ENCODE peak calls at places on chromosomes 13 and 19, in nine cellular contexts. One of them, this sample, is unnamed.

GRCh38 chr19:57888107-57888493 is 737 bp downstream of the ZNF814 start:
- DNase-seq in mucosa of descending colon: no peak
- DNase-seq in aorta: no peak
- DNase-seq in naive thymus-derived CD4-positive, alpha-beta T cell: no peak
- DNase-seq in PC-9: no peak
- DNase-seq in Kasumi-1: no peak
- DNase-seq in foreskin melanocyte: no peak
- DNase-seq in memory B cell: no peak
- DNase-seq in AG20443: no peak
- DNase-seq in this sample: no peak

GRCh38 chr19:56933014-56933705 is 92.6 kb upstream of the PEG3 start:
- DNase-seq in naive thymus-derived CD4-positive, alpha-beta T cell: no peak
- DNase-seq in memory B cell: no peak
- DNase-seq in aorta: no peak
- DNase-seq in mucosa of descending colon: no peak
- DNase-seq in PC-9: no peak
- DNase-seq in foreskin melanocyte: no peak
- DNase-seq in AG20443: no peak
- DNase-seq in Kasumi-1: no peak
- DNase-seq in this sample: no peak

GRCh38 chr19:3801412-3802096 is 15.4 kb upstream of the MATK start:
- DNase-seq in foreskin melanocyte: no peak
- DNase-seq in PC-9: no peak
- DNase-seq in Kasumi-1: no peak
- DNase-seq in memory B cell: peak
- DNase-seq in aorta: no peak
- DNase-seq in naive thymus-derived CD4-positive, alpha-beta T cell: no peak
- DNase-seq in mucosa of descending colon: peak
- DNase-seq in AG20443: peak
- DNase-seq in this sample: peak

GRCh38 chr19:43778651-43779050 is 2.1 kb downstream of the KCNN4 start:
- DNase-seq in naive thymus-derived CD4-positive, alpha-beta T cell: no peak
- DNase-seq in mucosa of descending colon: no peak
- DNase-seq in Kasumi-1: no peak
- DNase-seq in memory B cell: no peak
- DNase-seq in aorta: no peak
- DNase-seq in PC-9: no peak
- DNase-seq in AG20443: no peak
- DNase-seq in foreskin melanocyte: no peak
- DNase-seq in this sample: no peak

GRCh38 chr13:113078895-113079720 is 26.5 kb upstream of the F7 start:
- DNase-seq in PC-9: no peak
- DNase-seq in memory B cell: no peak
- DNase-seq in mucosa of descending colon: peak
- DNase-seq in naive thymus-derived CD4-positive, alpha-beta T cell: no peak
- DNase-seq in Kasumi-1: no peak
- DNase-seq in foreskin melanocyte: no peak
- DNase-seq in AG20443: no peak
- DNase-seq in aorta: peak
- DNase-seq in this sample: no peak

GRCh38 chr19:15864824-15865223 is 33.0 kb downstream of the CYP4F2 start:
- DNase-seq in aorta: no peak
- DNase-seq in Kasumi-1: no peak
- DNase-seq in memory B cell: no peak
- DNase-seq in AG20443: no peak
- DNase-seq in naive thymus-derived CD4-positive, alpha-beta T cell: no peak
- DNase-seq in mucosa of descending colon: no peak
- DNase-seq in PC-9: no peak
- DNase-seq in foreskin melanocyte: no peak
- DNase-seq in this sample: no peak

GRCh38 chr13:81726037-81726726 is 1385.3 kb upstream of the SPRY2 start:
- DNase-seq in aorta: peak
- DNase-seq in mucosa of descending colon: no peak
- DNase-seq in Kasumi-1: no peak
- DNase-seq in AG20443: no peak
- DNase-seq in naive thymus-derived CD4-positive, alpha-beta T cell: no peak
- DNase-seq in PC-9: no peak
- DNase-seq in foreskin melanocyte: no peak
- DNase-seq in memory B cell: no peak
- DNase-seq in this sample: no peak

GRCh38 chr13:24698686-24699085 is 18.5 kb downstream of the ATP12A start:
- DNase-seq in Kasumi-1: no peak
- DNase-seq in PC-9: no peak
- DNase-seq in mucosa of descending colon: no peak
- DNase-seq in AG20443: no peak
- DNase-seq in foreskin melanocyte: no peak
- DNase-seq in aorta: no peak
- DNase-seq in naive thymus-derived CD4-positive, alpha-beta T cell: no peak
- DNase-seq in memory B cell: no peak
- DNase-seq in this sample: no peak

GRCh38 chr19:48539503-48540096 is 12.4 kb upstream of the SULT2B1 start:
- DNase-seq in PC-9: peak
- DNase-seq in naive thymus-derived CD4-positive, alpha-beta T cell: no peak
- DNase-seq in aorta: no peak
- DNase-seq in mucosa of descending colon: no peak
- DNase-seq in AG20443: no peak
- DNase-seq in memory B cell: no peak
- DNase-seq in foreskin melanocyte: peak
- DNase-seq in Kasumi-1: no peak
- DNase-seq in this sample: peak

GRCh38 chr13:87680298-87680697 is 9.1 kb downstream of the SLITRK5 start:
- DNase-seq in AG20443: no peak
- DNase-seq in Kasumi-1: no peak
- DNase-seq in PC-9: peak
- DNase-seq in naive thymus-derived CD4-positive, alpha-beta T cell: no peak
- DNase-seq in mucosa of descending colon: no peak
- DNase-seq in aorta: no peak
- DNase-seq in memory B cell: no peak
- DNase-seq in foreskin melanocyte: no peak
- DNase-seq in this sample: no peak

GRCh38 chr13:104296301-104296700 is 1230.1 kb upstream of the SLC10A2 start:
- DNase-seq in mucosa of descending colon: no peak
- DNase-seq in Kasumi-1: no peak
- DNase-seq in naive thymus-derived CD4-positive, alpha-beta T cell: no peak
- DNase-seq in memory B cell: no peak
- DNase-seq in AG20443: no peak
- DNase-seq in foreskin melanocyte: no peak
- DNase-seq in PC-9: no peak
- DNase-seq in aorta: no peak
- DNase-seq in this sample: no peak

GRCh38 chr19:31408460-31409124 is 59.4 kb upstream of the TSHZ3 start:
- DNase-seq in aorta: no peak
- DNase-seq in PC-9: no peak
- DNase-seq in memory B cell: no peak
- DNase-seq in foreskin melanocyte: peak
- DNase-seq in naive thymus-derived CD4-positive, alpha-beta T cell: no peak
- DNase-seq in mucosa of descending colon: no peak
- DNase-seq in Kasumi-1: no peak
- DNase-seq in AG20443: peak
- DNase-seq in this sample: no peak

GRCh38 chr13:99614465-99614885 is 113.2 kb downstream of the TM9SF2 start:
- DNase-seq in memory B cell: no peak
- DNase-seq in AG20443: no peak
- DNase-seq in PC-9: no peak
- DNase-seq in foreskin melanocyte: no peak
- DNase-seq in aorta: no peak
- DNase-seq in mucosa of descending colon: no peak
- DNase-seq in naive thymus-derived CD4-positive, alpha-beta T cell: no peak
- DNase-seq in Kasumi-1: peak
- DNase-seq in this sample: peak

GRCh38 chr19:48292798-48293197 is 22.9 kb downstream of the ZNF114 start:
- DNase-seq in PC-9: no peak
- DNase-seq in AG20443: peak
- DNase-seq in Kasumi-1: no peak
- DNase-seq in mucosa of descending colon: no peak
- DNase-seq in naive thymus-derived CD4-positive, alpha-beta T cell: no peak
- DNase-seq in aorta: no peak
- DNase-seq in memory B cell: no peak
- DNase-seq in foreskin melanocyte: no peak
- DNase-seq in this sample: no peak

GRCh38 chr19:58559275-58560006 is 1.0 kb upstream of the UBE2M start:
- DNase-seq in memory B cell: no peak
- DNase-seq in foreskin melanocyte: peak
- DNase-seq in Kasumi-1: no peak
- DNase-seq in PC-9: no peak
- DNase-seq in mucosa of descending colon: peak
- DNase-seq in aorta: peak
- DNase-seq in AG20443: peak
- DNase-seq in naive thymus-derived CD4-positive, alpha-beta T cell: no peak
- DNase-seq in this sample: no peak

GRCh38 chr19:49390978-49391304 is 2.9 kb downstream of the KASH5 start:
- DNase-seq in aorta: no peak
- DNase-seq in mucosa of descending colon: no peak
- DNase-seq in Kasumi-1: no peak
- DNase-seq in memory B cell: peak
- DNase-seq in PC-9: no peak
- DNase-seq in AG20443: peak
- DNase-seq in naive thymus-derived CD4-positive, alpha-beta T cell: no peak
- DNase-seq in foreskin melanocyte: no peak
- DNase-seq in this sample: no peak

GRCh38 chr19:29849234-29849633 is 37.4 kb downstream of the CCNE1 start:
- DNase-seq in Kasumi-1: no peak
- DNase-seq in naive thymus-derived CD4-positive, alpha-beta T cell: no peak
- DNase-seq in foreskin melanocyte: no peak
- DNase-seq in AG20443: no peak
- DNase-seq in PC-9: no peak
- DNase-seq in aorta: peak
- DNase-seq in memory B cell: no peak
- DNase-seq in mucosa of descending colon: no peak
- DNase-seq in this sample: no peak

GRCh38 chr19:4448147-4448985 is 9.2 kb downstream of the UBXN6 start:
- DNase-seq in memory B cell: no peak
- DNase-seq in naive thymus-derived CD4-positive, alpha-beta T cell: no peak
- DNase-seq in aorta: no peak
- DNase-seq in PC-9: no peak
- DNase-seq in AG20443: no peak
- DNase-seq in foreskin melanocyte: no peak
- DNase-seq in Kasumi-1: no peak
- DNase-seq in mucosa of descending colon: no peak
- DNase-seq in this sample: no peak

GRCh38 chr13:23384111-23384510 is 49.4 kb downstream of the SACS start:
- DNase-seq in AG20443: peak
- DNase-seq in foreskin melanocyte: no peak
- DNase-seq in naive thymus-derived CD4-positive, alpha-beta T cell: no peak
- DNase-seq in aorta: no peak
- DNase-seq in memory B cell: no peak
- DNase-seq in mucosa of descending colon: no peak
- DNase-seq in PC-9: no peak
- DNase-seq in Kasumi-1: no peak
- DNase-seq in this sample: no peak

GRCh38 chr19:19223636-19224035 is 11.9 kb downstream of the NCAN start:
- DNase-seq in PC-9: no peak
- DNase-seq in naive thymus-derived CD4-positive, alpha-beta T cell: no peak
- DNase-seq in Kasumi-1: no peak
- DNase-seq in AG20443: no peak
- DNase-seq in aorta: no peak
- DNase-seq in foreskin melanocyte: no peak
- DNase-seq in mucosa of descending colon: no peak
- DNase-seq in memory B cell: no peak
- DNase-seq in this sample: no peak

GRCh38 chr19:13138171-13138915 is 11.8 kb downstream of the STX10 start:
- DNase-seq in memory B cell: no peak
- DNase-seq in mucosa of descending colon: no peak
- DNase-seq in PC-9: no peak
- DNase-seq in Kasumi-1: no peak
- DNase-seq in naive thymus-derived CD4-positive, alpha-beta T cell: no peak
- DNase-seq in AG20443: no peak
- DNase-seq in foreskin melanocyte: no peak
- DNase-seq in aorta: no peak
- DNase-seq in this sample: no peak

GRCh38 chr13:29402168-29402621 is 193.3 kb downstream of the SLC7A1 start:
- DNase-seq in memory B cell: no peak
- DNase-seq in Kasumi-1: no peak
- DNase-seq in aorta: no peak
- DNase-seq in PC-9: no peak
- DNase-seq in mucosa of descending colon: no peak
- DNase-seq in foreskin melanocyte: no peak
- DNase-seq in AG20443: no peak
- DNase-seq in naive thymus-derived CD4-positive, alpha-beta T cell: no peak
- DNase-seq in this sample: no peak

GRCh38 chr13:48975101-48975925 is at the start of gene FNDC3A:
- DNase-seq in naive thymus-derived CD4-positive, alpha-beta T cell: peak
- DNase-seq in aorta: no peak
- DNase-seq in foreskin melanocyte: peak
- DNase-seq in PC-9: peak
- DNase-seq in mucosa of descending colon: peak
- DNase-seq in AG20443: peak
- DNase-seq in Kasumi-1: peak
- DNase-seq in memory B cell: no peak
- DNase-seq in this sample: peak

GRCh38 chr13:75258159-75258782 is 223.7 kb downstream of the TBC1D4 start:
- DNase-seq in foreskin melanocyte: peak
- DNase-seq in Kasumi-1: peak
- DNase-seq in naive thymus-derived CD4-positive, alpha-beta T cell: no peak
- DNase-seq in PC-9: no peak
- DNase-seq in mucosa of descending colon: no peak
- DNase-seq in aorta: no peak
- DNase-seq in AG20443: peak
- DNase-seq in memory B cell: no peak
- DNase-seq in this sample: no peak

GRCh38 chr19:2624537-2625091 is 77.9 kb downstream of the GNG7 start:
- DNase-seq in aorta: no peak
- DNase-seq in foreskin melanocyte: no peak
- DNase-seq in mucosa of descending colon: peak
- DNase-seq in PC-9: no peak
- DNase-seq in naive thymus-derived CD4-positive, alpha-beta T cell: no peak
- DNase-seq in Kasumi-1: no peak
- DNase-seq in AG20443: no peak
- DNase-seq in memory B cell: peak
- DNase-seq in this sample: no peak